ENCODE peak calls at places on chromosome 11, in nine cellular contexts. One of them, this sample, is unnamed.

GRCh38 chr11:18749681-18750319 is 23.8 kb upstream of the IGSF22 start:
- DNase-seq in NCI-H2081: no peak
- DNase-seq in stimulated activated CD4-positive, alpha-beta T cell treated with anti-CD3 and anti-CD28 coated beads, Interleukin-15, amount 100 ng/mL, for 1 hour: no peak
- DNase-seq in CD4-positive, alpha-beta T cell: no peak
- DNase-seq in activated naive CD8-positive, alpha-beta T cell treated with anti-CD3 and anti-CD28 coated beads, Interleukin-2, amount 10 ng/mL, durations not matched to agents 7 days and 5 days: no peak
- DNase-seq in NCI-H2107: no peak
- DNase-seq in NCI-H1092 treated with DMSO at 0.1 percent for 48 hours: no peak
- DNase-seq in EH: peak
- DNase-seq in T-cell: no peak
- DNase-seq in this sample: peak

GRCh38 chr11:59601788-59602187 is 13.8 kb downstream of the OSBP start:
- DNase-seq in NCI-H2081: no peak
- DNase-seq in stimulated activated CD4-positive, alpha-beta T cell treated with anti-CD3 and anti-CD28 coated beads, Interleukin-15, amount 100 ng/mL, for 1 hour: no peak
- DNase-seq in CD4-positive, alpha-beta T cell: no peak
- DNase-seq in activated naive CD8-positive, alpha-beta T cell treated with anti-CD3 and anti-CD28 coated beads, Interleukin-2, amount 10 ng/mL, durations not matched to agents 7 days and 5 days: no peak
- DNase-seq in NCI-H2107: no peak
- DNase-seq in NCI-H1092 treated with DMSO at 0.1 percent for 48 hours: no peak
- DNase-seq in EH: no peak
- DNase-seq in T-cell: no peak
- DNase-seq in this sample: no peak

GRCh38 chr11:74169736-74170458 is 905 bp downstream of the C2CD3 start:
- DNase-seq in NCI-H2081: no peak
- DNase-seq in stimulated activated CD4-positive, alpha-beta T cell treated with anti-CD3 and anti-CD28 coated beads, Interleukin-15, amount 100 ng/mL, for 1 hour: no peak
- DNase-seq in CD4-positive, alpha-beta T cell: no peak
- DNase-seq in activated naive CD8-positive, alpha-beta T cell treated with anti-CD3 and anti-CD28 coated beads, Interleukin-2, amount 10 ng/mL, durations not matched to agents 7 days and 5 days: no peak
- DNase-seq in NCI-H2107: no peak
- DNase-seq in NCI-H1092 treated with DMSO at 0.1 percent for 48 hours: peak
- DNase-seq in EH: no peak
- DNase-seq in T-cell: no peak
- DNase-seq in this sample: no peak

GRCh38 chr11:123430736-123431356 is 777 bp downstream of the GRAMD1B start:
- DNase-seq in NCI-H2081: peak
- DNase-seq in stimulated activated CD4-positive, alpha-beta T cell treated with anti-CD3 and anti-CD28 coated beads, Interleukin-15, amount 100 ng/mL, for 1 hour: no peak
- DNase-seq in CD4-positive, alpha-beta T cell: peak
- DNase-seq in activated naive CD8-positive, alpha-beta T cell treated with anti-CD3 and anti-CD28 coated beads, Interleukin-2, amount 10 ng/mL, durations not matched to agents 7 days and 5 days: peak
- DNase-seq in NCI-H2107: no peak
- DNase-seq in NCI-H1092 treated with DMSO at 0.1 percent for 48 hours: no peak
- DNase-seq in EH: peak
- DNase-seq in T-cell: peak
- DNase-seq in this sample: peak

GRCh38 chr11:96161271-96162089 is 181.5 kb downstream of the MAML2 start:
- DNase-seq in NCI-H2081: no peak
- DNase-seq in stimulated activated CD4-positive, alpha-beta T cell treated with anti-CD3 and anti-CD28 coated beads, Interleukin-15, amount 100 ng/mL, for 1 hour: no peak
- DNase-seq in CD4-positive, alpha-beta T cell: no peak
- DNase-seq in activated naive CD8-positive, alpha-beta T cell treated with anti-CD3 and anti-CD28 coated beads, Interleukin-2, amount 10 ng/mL, durations not matched to agents 7 days and 5 days: no peak
- DNase-seq in NCI-H2107: no peak
- DNase-seq in NCI-H1092 treated with DMSO at 0.1 percent for 48 hours: no peak
- DNase-seq in EH: peak
- DNase-seq in T-cell: no peak
- DNase-seq in this sample: no peak

GRCh38 chr11:77141034-77141433 is 13.0 kb downstream of the MYO7A start:
- DNase-seq in NCI-H2081: no peak
- DNase-seq in stimulated activated CD4-positive, alpha-beta T cell treated with anti-CD3 and anti-CD28 coated beads, Interleukin-15, amount 100 ng/mL, for 1 hour: no peak
- DNase-seq in CD4-positive, alpha-beta T cell: no peak
- DNase-seq in activated naive CD8-positive, alpha-beta T cell treated with anti-CD3 and anti-CD28 coated beads, Interleukin-2, amount 10 ng/mL, durations not matched to agents 7 days and 5 days: no peak
- DNase-seq in NCI-H2107: peak
- DNase-seq in NCI-H1092 treated with DMSO at 0.1 percent for 48 hours: peak
- DNase-seq in EH: peak
- DNase-seq in T-cell: no peak
- DNase-seq in this sample: no peak

GRCh38 chr11:74288161-74288560 is 23.3 kb downstream of the P4HA3 start:
- DNase-seq in NCI-H2081: no peak
- DNase-seq in stimulated activated CD4-positive, alpha-beta T cell treated with anti-CD3 and anti-CD28 coated beads, Interleukin-15, amount 100 ng/mL, for 1 hour: no peak
- DNase-seq in CD4-positive, alpha-beta T cell: no peak
- DNase-seq in activated naive CD8-positive, alpha-beta T cell treated with anti-CD3 and anti-CD28 coated beads, Interleukin-2, amount 10 ng/mL, durations not matched to agents 7 days and 5 days: no peak
- DNase-seq in NCI-H2107: no peak
- DNase-seq in NCI-H1092 treated with DMSO at 0.1 percent for 48 hours: no peak
- DNase-seq in EH: peak
- DNase-seq in T-cell: no peak
- DNase-seq in this sample: no peak

GRCh38 chr11:77071671-77072605 is 5.2 kb downstream of the CAPN5 start:
- DNase-seq in NCI-H2081: no peak
- DNase-seq in stimulated activated CD4-positive, alpha-beta T cell treated with anti-CD3 and anti-CD28 coated beads, Interleukin-15, amount 100 ng/mL, for 1 hour: no peak
- DNase-seq in CD4-positive, alpha-beta T cell: no peak
- DNase-seq in activated naive CD8-positive, alpha-beta T cell treated with anti-CD3 and anti-CD28 coated beads, Interleukin-2, amount 10 ng/mL, durations not matched to agents 7 days and 5 days: no peak
- DNase-seq in NCI-H2107: no peak
- DNase-seq in NCI-H1092 treated with DMSO at 0.1 percent for 48 hours: no peak
- DNase-seq in EH: peak
- DNase-seq in T-cell: no peak
- DNase-seq in this sample: peak

GRCh38 chr11:2273311-2273710 is 2.9 kb upstream of the ASCL2 start:
- DNase-seq in NCI-H2081: no peak
- DNase-seq in stimulated activated CD4-positive, alpha-beta T cell treated with anti-CD3 and anti-CD28 coated beads, Interleukin-15, amount 100 ng/mL, for 1 hour: no peak
- DNase-seq in CD4-positive, alpha-beta T cell: no peak
- DNase-seq in activated naive CD8-positive, alpha-beta T cell treated with anti-CD3 and anti-CD28 coated beads, Interleukin-2, amount 10 ng/mL, durations not matched to agents 7 days and 5 days: no peak
- DNase-seq in NCI-H2107: no peak
- DNase-seq in NCI-H1092 treated with DMSO at 0.1 percent for 48 hours: no peak
- DNase-seq in EH: no peak
- DNase-seq in T-cell: no peak
- DNase-seq in this sample: no peak

GRCh38 chr11:10504490-10504889 is 36.5 kb downstream of the RNF141 start:
- DNase-seq in NCI-H2081: no peak
- DNase-seq in stimulated activated CD4-positive, alpha-beta T cell treated with anti-CD3 and anti-CD28 coated beads, Interleukin-15, amount 100 ng/mL, for 1 hour: no peak
- DNase-seq in CD4-positive, alpha-beta T cell: no peak
- DNase-seq in activated naive CD8-positive, alpha-beta T cell treated with anti-CD3 and anti-CD28 coated beads, Interleukin-2, amount 10 ng/mL, durations not matched to agents 7 days and 5 days: no peak
- DNase-seq in NCI-H2107: peak
- DNase-seq in NCI-H1092 treated with DMSO at 0.1 percent for 48 hours: no peak
- DNase-seq in EH: no peak
- DNase-seq in T-cell: no peak
- DNase-seq in this sample: no peak

GRCh38 chr11:84757711-84758110 is 869.4 kb downstream of the DLG2 start:
- DNase-seq in NCI-H2081: no peak
- DNase-seq in stimulated activated CD4-positive, alpha-beta T cell treated with anti-CD3 and anti-CD28 coated beads, Interleukin-15, amount 100 ng/mL, for 1 hour: no peak
- DNase-seq in CD4-positive, alpha-beta T cell: no peak
- DNase-seq in activated naive CD8-positive, alpha-beta T cell treated with anti-CD3 and anti-CD28 coated beads, Interleukin-2, amount 10 ng/mL, durations not matched to agents 7 days and 5 days: no peak
- DNase-seq in NCI-H2107: no peak
- DNase-seq in NCI-H1092 treated with DMSO at 0.1 percent for 48 hours: no peak
- DNase-seq in EH: no peak
- DNase-seq in T-cell: no peak
- DNase-seq in this sample: no peak

GRCh38 chr11:64044730-64045386 is 9.1 kb downstream of the FLRT1 start:
- DNase-seq in NCI-H2081: peak
- DNase-seq in stimulated activated CD4-positive, alpha-beta T cell treated with anti-CD3 and anti-CD28 coated beads, Interleukin-15, amount 100 ng/mL, for 1 hour: no peak
- DNase-seq in CD4-positive, alpha-beta T cell: no peak
- DNase-seq in activated naive CD8-positive, alpha-beta T cell treated with anti-CD3 and anti-CD28 coated beads, Interleukin-2, amount 10 ng/mL, durations not matched to agents 7 days and 5 days: no peak
- DNase-seq in NCI-H2107: no peak
- DNase-seq in NCI-H1092 treated with DMSO at 0.1 percent for 48 hours: peak
- DNase-seq in EH: no peak
- DNase-seq in T-cell: no peak
- DNase-seq in this sample: no peak

GRCh38 chr11:31643831-31644230 is 134.3 kb downstream of the ELP4 start:
- DNase-seq in NCI-H2081: no peak
- DNase-seq in stimulated activated CD4-positive, alpha-beta T cell treated with anti-CD3 and anti-CD28 coated beads, Interleukin-15, amount 100 ng/mL, for 1 hour: no peak
- DNase-seq in CD4-positive, alpha-beta T cell: no peak
- DNase-seq in activated naive CD8-positive, alpha-beta T cell treated with anti-CD3 and anti-CD28 coated beads, Interleukin-2, amount 10 ng/mL, durations not matched to agents 7 days and 5 days: no peak
- DNase-seq in NCI-H2107: no peak
- DNase-seq in NCI-H1092 treated with DMSO at 0.1 percent for 48 hours: no peak
- DNase-seq in EH: peak
- DNase-seq in T-cell: no peak
- DNase-seq in this sample: no peak

GRCh38 chr11:69680688-69681087 is 5.5 kb upstream of the LTO1 start:
- DNase-seq in NCI-H2081: no peak
- DNase-seq in stimulated activated CD4-positive, alpha-beta T cell treated with anti-CD3 and anti-CD28 coated beads, Interleukin-15, amount 100 ng/mL, for 1 hour: no peak
- DNase-seq in CD4-positive, alpha-beta T cell: no peak
- DNase-seq in activated naive CD8-positive, alpha-beta T cell treated with anti-CD3 and anti-CD28 coated beads, Interleukin-2, amount 10 ng/mL, durations not matched to agents 7 days and 5 days: no peak
- DNase-seq in NCI-H2107: no peak
- DNase-seq in NCI-H1092 treated with DMSO at 0.1 percent for 48 hours: no peak
- DNase-seq in EH: no peak
- DNase-seq in T-cell: no peak
- DNase-seq in this sample: no peak

GRCh38 chr11:24705474-24705873 is 208.6 kb downstream of the LUZP2 start:
- DNase-seq in NCI-H2081: no peak
- DNase-seq in stimulated activated CD4-positive, alpha-beta T cell treated with anti-CD3 and anti-CD28 coated beads, Interleukin-15, amount 100 ng/mL, for 1 hour: no peak
- DNase-seq in CD4-positive, alpha-beta T cell: no peak
- DNase-seq in activated naive CD8-positive, alpha-beta T cell treated with anti-CD3 and anti-CD28 coated beads, Interleukin-2, amount 10 ng/mL, durations not matched to agents 7 days and 5 days: no peak
- DNase-seq in NCI-H2107: no peak
- DNase-seq in NCI-H1092 treated with DMSO at 0.1 percent for 48 hours: no peak
- DNase-seq in EH: no peak
- DNase-seq in T-cell: no peak
- DNase-seq in this sample: no peak

This sample was measured in H9.